ENCODE peak calls at places on chromosomes 13 and 19, in five cellular contexts. Q is ovary; O is DMS53; H is HFF-Myc; U is stimulated activated CD8-positive, alpha-beta memory T cell treated with anti-CD3 and anti-CD28 coated beads, Interleukin-7, amount 100 ng/mL, for 1 hour. Y is an unnamed sample.

GRCh38 chr19:869245-870177 is 10.0 kb downstream of the CFD start:
- DNase-seq in Q (peak; percentile 87), O (peak; percentile 43), H (peak; percentile 90), U (no peak), Y (peak; percentile 91)

GRCh38 chr19:31372245-31372781 is 23.1 kb upstream of the TSHZ3 start:
- DNase-seq in Q (no peak), O (no peak), H (no peak), U (no peak), Y (no peak)

GRCh38 chr13:45833663-45834062 is 17.9 kb downstream of the SIAH3 start:
- DNase-seq in Q (no peak), O (peak; percentile 76), H (no peak), U (no peak), Y (peak; percentile 42)

GRCh38 chr19:53294786-53295441 is 27.4 kb upstream of the VN1R4 start:
- DNase-seq in Q (no peak), O (peak; percentile 25), H (peak; percentile 4), U (no peak), Y (no peak)

GRCh38 chr13:50993908-50994307 is 84.3 kb downstream of the RNASEH2B start:
- DNase-seq in Q (no peak), O (no peak), H (no peak), U (no peak), Y (peak; percentile 42)

GRCh38 chr19:49109051-49109450 is 5.1 kb upstream of the LIN7B start:
- DNase-seq in Q (no peak), O (no peak), H (no peak), U (no peak), Y (no peak)

GRCh38 chr13:41196620-41197019 is 2.3 kb upstream of the KBTBD7 start:
- DNase-seq in Q (no peak), O (no peak), H (no peak), U (no peak), Y (no peak)

GRCh38 chr19:1990230-1991017 is 25.1 kb downstream of the BTBD2 start:
- DNase-seq in Q (peak; percentile 26), O (no peak), H (no peak), U (no peak), Y (no peak)

GRCh38 chr19:51548213-51548651 is 16.8 kb upstream of the SIGLEC6 start:
- DNase-seq in Q (no peak), O (no peak), H (no peak), U (no peak), Y (no peak)

GRCh38 chr13:25136872-25137623 is 35.0 kb downstream of the AMER2 start:
- DNase-seq in Q (no peak), O (no peak), H (no peak), U (no peak), Y (no peak)

GRCh38 chr19:39596911-39597310 is 5.4 kb upstream of the LGALS13 start:
- DNase-seq in Q (no peak), O (no peak), H (no peak), U (no peak), Y (no peak)

GRCh38 chr13:24511824-24512207 is 762 bp downstream of the PARP4 start:
- DNase-seq in Q (no peak), O (no peak), H (no peak), U (no peak), Y (no peak)

GRCh38 chr13:62123409-62123808 is 707.8 kb upstream of the PCDH20 start:
- DNase-seq in Q (no peak), O (no peak), H (no peak), U (no peak), Y (no peak)

GRCh38 chr13:93859666-93860065 is 619.8 kb downstream of the DCT start:
- DNase-seq in Q (no peak), O (no peak), H (peak; percentile 30), U (no peak), Y (no peak)

GRCh38 chr19:44848805-44849457 is 2.8 kb downstream of the NECTIN2 start:
- DNase-seq in Q (peak; percentile 72), O (no peak), H (no peak), U (no peak), Y (no peak)

GRCh38 chr19:4556574-4557185 is 2.8 kb downstream of the SEMA6B start:
- DNase-seq in Q (no peak), O (peak; percentile 33), H (no peak), U (no peak), Y (no peak)

GRCh38 chr19:38263696-38264485 is 482 bp upstream of the SPINT2 start:
- DNase-seq in Q (no peak), O (peak; percentile 99), H (no peak), U (peak; percentile 24), Y (no peak)

GRCh38 chr19:54208784-54209057 is 8.1 kb downstream of the RPS9 start:
- DNase-seq in Q (no peak), O (peak; percentile 76), H (no peak), U (no peak), Y (no peak)

GRCh38 chr13:37338721-37339120 is 233.3 kb upstream of the CSNK1A1L start:
- DNase-seq in Q (no peak), O (no peak), H (no peak), U (no peak), Y (no peak)

GRCh38 chr13:70893832-70894231 is 785.6 kb upstream of the KLHL1 start:
- DNase-seq in Q (no peak), O (no peak), H (no peak), U (no peak), Y (peak; percentile 6)

GRCh38 chr19:38229585-38230073 is 5.6 kb upstream of the DPF1 start:
- DNase-seq in Q (peak; percentile 63), O (peak; percentile 97), H (no peak), U (no peak), Y (peak; percentile 40)

GRCh38 chr19:10544753-10545251 is 1.1 kb downstream of the ATG4D start:
- DNase-seq in Q (no peak), O (no peak), H (no peak), U (no peak), Y (no peak)

GRCh38 chr13:30968734-30969335 is 36.4 kb downstream of the TEX26 start:
- DNase-seq in Q (no peak), O (no peak), H (no peak), U (no peak), Y (peak; percentile 81)

GRCh38 chr19:50512112-50512998 is 1.4 kb downstream of the ASPDH start:
- DNase-seq in Q (peak; percentile 68), O (no peak), H (no peak), U (no peak), Y (no peak)

GRCh38 chr13:41497436-41497835 is 40.1 kb downstream of the RGCC start:
- DNase-seq in Q (no peak), O (no peak), H (no peak), U (no peak), Y (no peak)

GRCh38 chr19:34120846-34121639 is 51.3 kb upstream of the LSM14A start:
- DNase-seq in Q (no peak), O (peak; percentile 37), H (no peak), U (no peak), Y (peak; percentile 29)

GRCh38 chr13:33322965-33323668 is 37.6 kb upstream of the STARD13 start:
- DNase-seq in Q (no peak), O (no peak), H (no peak), U (no peak), Y (no peak)

GRCh38 chr13:67740871-67741475 is 510.8 kb upstream of the PCDH9 start:
- DNase-seq in Q (no peak), O (no peak), H (no peak), U (no peak), Y (no peak)